ENCODE peak calls at places on chromosome 19, in seven cellular contexts. I is NCI-H1930, L is HuH-7, E is aorta, X is activated T-cell treated with anti-CD3 and anti-CD28 coated beads for 1 hour, M is NCI-H2107, G is T-helper 22 cell. B is an unnamed sample.

GRCh38 chr19:4103073-4103418 is 20.9 kb downstream of the MAP2K2 start:
- DNase-seq in L (no peak), X (no peak), I (no peak), G (no peak), M (no peak), E (no peak), B (no peak)

GRCh38 chr19:49458567-49458903 is 5.5 kb downstream of the ALDH16A1 start:
- DNase-seq in L (no peak), X (no peak), I (no peak), G (no peak), E (no peak), M (no peak), B (no peak)

GRCh38 chr19:50909240-50910070 is 1.7 kb downstream of the KLK4 start:
- DNase-seq in G (no peak), I (peak), M (no peak), X (no peak), E (no peak), L (peak), B (no peak)

GRCh38 chr19:44050740-44051653 is 839 bp upstream of the ZNF223 start:
- DNase-seq in M (peak), I (peak), L (no peak), E (no peak), G (no peak), X (no peak), B (no peak)

GRCh38 chr19:53057904-53058579 is 13.5 kb downstream of the ERVV-2 start:
- DNase-seq in L (no peak), M (no peak), G (no peak), E (no peak), I (peak), X (no peak), B (no peak)

GRCh38 chr19:11111771-11112144 is 22.5 kb downstream of the LDLR start:
- DNase-seq in G (no peak), I (no peak), M (no peak), E (no peak), X (no peak), L (no peak), B (no peak)

GRCh38 chr19:29120471-29120870 is 92.5 kb downstream of the UQCRFS1 start:
- DNase-seq in G (no peak), X (no peak), E (no peak), M (no peak), I (no peak), L (no peak), B (no peak)

GRCh38 chr19:42401365-42402303 is 11.5 kb upstream of the CNFN start:
- DNase-seq in I (peak), E (peak), G (peak), L (peak), X (peak), M (peak), B (peak)

GRCh38 chr19:48484247-48484893 is 15.2 kb downstream of the CYTH2 start:
- DNase-seq in E (no peak), I (no peak), G (no peak), X (no peak), L (no peak), M (no peak), B (no peak)

GRCh38 chr19:2332341-2333026 is 4.0 kb downstream of the SPPL2B start:
- DNase-seq in L (no peak), G (no peak), X (peak), M (no peak), E (no peak), I (no peak), B (no peak)

GRCh38 chr19:50330365-50331078 is 1.3 kb upstream of the KCNC3 start:
- DNase-seq in M (peak), L (peak), E (peak), G (peak), X (peak), I (peak), B (no peak)

GRCh38 chr19:47109541-47110375 is 3.8 kb downstream of the ZC3H4 start:
- DNase-seq in X (no peak), G (no peak), L (no peak), M (no peak), E (no peak), I (no peak), B (no peak)

GRCh38 chr19:38739440-38740251 is 4.6 kb downstream of the CAPN12 start:
- DNase-seq in G (no peak), M (no peak), X (no peak), E (no peak), I (no peak), L (no peak), B (no peak)

GRCh38 chr19:6590458-6591319 is at the start of gene CD70:
- DNase-seq in M (no peak), G (peak), I (no peak), X (peak), L (no peak), E (no peak), B (no peak)

GRCh38 chr19:45717983-45718650 is 12.6 kb downstream of the FBXO46 start:
- DNase-seq in L (no peak), I (no peak), M (no peak), E (no peak), X (no peak), G (no peak), B (no peak)

GRCh38 chr19:6022570-6023049 is 44.7 kb upstream of the RANBP3 start:
- DNase-seq in L (no peak), E (peak), I (no peak), M (no peak), X (no peak), G (no peak), B (no peak)

GRCh38 chr19:45473366-45474190 is 5.8 kb downstream of the FOSB start:
- DNase-seq in L (no peak), I (no peak), G (no peak), X (no peak), M (no peak), E (peak), B (no peak)

GRCh38 chr19:39207293-39207836 is 3.3 kb upstream of the SYCN start:
- DNase-seq in M (no peak), I (no peak), E (no peak), L (no peak), G (no peak), X (no peak), B (no peak)

GRCh38 chr19:46718157-46718933 is 1.4 kb upstream of the PRKD2 start:
- DNase-seq in E (no peak), M (no peak), G (peak), I (no peak), X (peak), L (peak), B (no peak)

GRCh38 chr19:51333836-51334460 is 8.0 kb downstream of the VSIG10L start:
- DNase-seq in L (no peak), I (peak), M (no peak), E (peak), X (no peak), G (no peak), B (no peak)

GRCh38 chr19:49132974-49133609 is 13.7 kb downstream of the PPFIA3 start:
- DNase-seq in G (no peak), E (no peak), L (no peak), I (no peak), M (no peak), X (no peak), B (no peak)

B was measured in amniotic stem cell.